ENCODE peak calls at places on chromosomes 11 and 22, in five cellular contexts. I is fibroblast of pulmonary artery, D is WERI-Rb-1, W is gastrocnemius medialis, O is AG09309. X is an unnamed sample.

GRCh38 chr22:46367707-46368191 is 32.2 kb downstream of the TRMU start:
- DNase-seq in I (peak), D (peak), W (peak), O (no peak), X (peak)

GRCh38 chr11:70435361-70435760 is 37.0 kb downstream of the CTTN start:
- DNase-seq in I (no peak), D (no peak), W (no peak), O (no peak), X (no peak)

GRCh38 chr11:125062931-125063428 is at the start of gene SLC37A2:
- DNase-seq in I (peak), D (peak), W (peak), O (no peak), X (no peak)

GRCh38 chr22:50174382-50175190 is 4.1 kb downstream of the PANX2 start:
- DNase-seq in I (no peak), D (no peak), W (no peak), O (no peak), X (no peak)

GRCh38 chr11:88414385-88414861 is 76.9 kb upstream of the CTSC start:
- DNase-seq in I (peak), D (no peak), W (no peak), O (peak), X (no peak)

GRCh38 chr22:22069450-22070370 is 87.1 kb upstream of the TOP3B start:
- DNase-seq in I (no peak), D (no peak), W (no peak), O (no peak), X (no peak)

GRCh38 chr11:134224710-134225662 is 515 bp downstream of the VPS26B start:
- DNase-seq in I (peak), D (peak), W (peak), O (no peak), X (peak)

GRCh38 chr11:93736129-93736528 is 5.2 kb downstream of the TAF1D start:
- DNase-seq in I (peak), D (no peak), W (no peak), O (no peak), X (no peak)

GRCh38 chr22:19503869-19504268 is 20.3 kb downstream of the CLDN5 start:
- DNase-seq in I (no peak), D (no peak), W (no peak), O (no peak), X (no peak)

GRCh38 chr11:113880966-113881365 is 5.6 kb upstream of the USP28 start:
- DNase-seq in I (no peak), D (no peak), W (no peak), O (no peak), X (no peak)

GRCh38 chr11:130077671-130078468 is 8.2 kb downstream of the APLP2 start:
- DNase-seq in I (no peak), D (no peak), W (no peak), O (no peak), X (no peak)

GRCh38 chr11:9210922-9211320 is 54.2 kb downstream of the DENND5A start:
- DNase-seq in I (no peak), D (no peak), W (no peak), O (no peak), X (no peak)

GRCh38 chr11:117925198-117925925 is 3.8 kb downstream of the TMPRSS13 start:
- DNase-seq in I (no peak), D (no peak), W (no peak), O (no peak), X (no peak)

GRCh38 chr11:122138759-122139594 is 23.0 kb upstream of the BLID start:
- DNase-seq in I (peak), D (no peak), W (no peak), O (no peak), X (no peak)

GRCh38 chr22:40491990-40492631 is 121.7 kb downstream of the SGSM3 start:
- DNase-seq in I (peak), D (no peak), W (peak), O (no peak), X (no peak)

GRCh38 chr22:40417041-40417440 is 46.6 kb downstream of the SGSM3 start:
- DNase-seq in I (no peak), D (no peak), W (no peak), O (no peak), X (no peak)

GRCh38 chr11:71118671-71119250 is 133.6 kb downstream of the SHANK2 start:
- DNase-seq in I (no peak), D (no peak), W (no peak), O (no peak), X (no peak)

GRCh38 chr11:87339416-87339815 is 301.7 kb downstream of the TMEM135 start:
- DNase-seq in I (no peak), D (no peak), W (no peak), O (no peak), X (no peak)

GRCh38 chr11:2088746-2089535 is 50.2 kb downstream of the IGF2 start:
- DNase-seq in I (no peak), D (no peak), W (no peak), O (no peak), X (peak)

GRCh38 chr11:34792143-34792542 is 124.0 kb downstream of the APIP start:
- DNase-seq in I (no peak), D (no peak), W (no peak), O (no peak), X (no peak)

GRCh38 chr22:46491936-46492335 is 45.5 kb downstream of the CELSR1 start:
- DNase-seq in I (no peak), D (no peak), W (no peak), O (no peak), X (no peak)

GRCh38 chr11:96257972-96258951 is 84.7 kb downstream of the MAML2 start:
- DNase-seq in I (no peak), D (no peak), W (no peak), O (no peak), X (no peak)

GRCh38 chr11:17828311-17828751 is 93.8 kb downstream of the KCNC1 start:
- DNase-seq in I (peak), D (no peak), W (no peak), O (no peak), X (no peak)

GRCh38 chr22:36344106-36344827 is 43.5 kb downstream of the MYH9 start:
- DNase-seq in I (no peak), D (no peak), W (no peak), O (no peak), X (no peak)

GRCh38 chr11:57781529-57781943 is 19.9 kb downstream of the CTNND1 start:
- DNase-seq in I (peak), D (no peak), W (no peak), O (no peak), X (peak)

GRCh38 chr22:17974703-17975372 is 49.5 kb downstream of the MICAL3 start:
- DNase-seq in I (no peak), D (no peak), W (no peak), O (no peak), X (no peak)

GRCh38 chr11:113876798-113877672 is 1.7 kb upstream of the USP28 start:
- DNase-seq in I (no peak), D (no peak), W (no peak), O (no peak), X (no peak)

GRCh38 chr11:76419896-76420295 is 24.9 kb upstream of the EMSY start:
- DNase-seq in I (no peak), D (peak), W (no peak), O (no peak), X (no peak)
- TF ChIP-seq CTCF in I (peak), D (peak), W (no peak), O (peak), X (no peak)

GRCh38 chr22:25752615-25753214 is 10.7 kb downstream of the MYO18B start:
- DNase-seq in I (no peak), D (no peak), W (no peak), O (no peak), X (no peak)

GRCh38 chr22:25748704-25749103 is 6.7 kb downstream of the MYO18B start:
- DNase-seq in I (no peak), D (no peak), W (no peak), O (no peak), X (no peak)

GRCh38 chr22:25749420-25750169 is 7.6 kb downstream of the MYO18B start:
- DNase-seq in I (no peak), D (no peak), W (peak), O (no peak), X (no peak)

GRCh38 chr22:25751174-25751581 is 9.2 kb downstream of the MYO18B start:
- DNase-seq in I (no peak), D (no peak), W (no peak), O (no peak), X (no peak)

GRCh38 chr22:25750569-25751173 is 8.7 kb downstream of the MYO18B start:
- DNase-seq in I (no peak), D (peak), W (peak), O (no peak), X (no peak)
- TF ChIP-seq CTCF in I (no peak), D (no peak), W (no peak), O (no peak), X (no peak)

GRCh38 chr11:68212421-68213134 is 518 bp downstream of the KMT5B start:
- DNase-seq in I (peak), D (peak), W (peak), O (peak), X (peak)
- TF ChIP-seq CTCF in I (no peak), D (peak), W (peak), O (peak), X (no peak)

DNA sequence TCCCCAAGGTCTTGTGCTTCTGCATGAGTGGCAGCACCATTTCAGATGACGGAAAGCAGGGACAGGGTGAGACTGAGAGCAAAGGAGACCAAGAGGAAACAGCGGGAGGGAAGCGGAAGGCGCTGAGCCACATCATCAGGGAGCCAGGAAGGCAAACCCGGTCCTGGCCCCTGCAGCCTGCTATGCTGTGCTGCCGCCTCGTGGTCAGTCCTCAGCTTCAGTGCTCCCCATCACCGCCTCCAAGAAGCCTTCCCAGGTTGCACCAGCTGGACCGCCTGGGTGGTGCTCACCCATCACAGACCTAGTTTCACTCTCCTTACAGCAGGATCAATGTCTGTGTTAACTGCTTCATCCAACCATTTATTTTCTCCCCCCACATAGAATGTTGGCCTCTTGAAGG is 73.0 kb upstream of the PHF21B start:
- DNase-seq in I (no peak), D (no peak), W (no peak), O (no peak), X (no peak)
- TF ChIP-seq CTCF in I (peak), D (peak), W (no peak), O (peak), X (no peak)

DNA sequence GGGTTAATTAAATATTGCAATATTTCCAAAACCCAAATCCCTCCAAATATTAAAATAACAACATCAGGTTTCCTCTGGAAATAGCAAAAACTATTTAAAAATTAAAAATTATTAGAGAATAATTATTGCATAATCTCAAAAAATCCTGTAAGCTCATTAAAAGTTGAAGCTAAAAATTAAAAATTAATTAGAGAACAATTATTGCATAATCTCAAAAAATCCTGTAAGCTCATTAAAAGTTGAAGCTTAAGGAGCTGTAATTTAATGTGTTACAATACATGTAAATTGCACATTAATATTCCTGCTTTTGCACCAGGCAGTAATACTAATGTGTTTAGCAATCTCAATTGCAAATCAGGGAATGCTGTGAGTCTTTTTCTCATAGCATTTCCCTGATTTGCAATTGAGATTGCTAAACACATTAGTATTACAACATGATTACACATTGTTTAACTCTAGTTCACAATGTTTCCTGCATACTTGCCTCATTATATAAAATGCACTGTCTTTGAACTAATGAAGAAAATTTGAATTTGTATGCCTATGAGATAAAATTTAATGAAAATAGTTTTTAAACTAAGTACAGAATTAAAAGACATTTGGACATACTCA is 247.7 kb downstream of the GUCY1A2 start:
- DNase-seq in I (peak), D (no peak), W (no peak), O (no peak), X (no peak)
- TF ChIP-seq CTCF in I (no peak), D (no peak), W (no peak), O (no peak), X (no peak)

GRCh38 chr22:38215156-38216038 is 13.6 kb downstream of the MAFF start:
- DNase-seq in I (no peak), D (no peak), W (no peak), O (no peak), X (no peak)
- TF ChIP-seq CTCF in I (no peak), D (no peak), W (no peak), O (no peak), X (no peak)

GRCh38 chr11:72224587-72225410 is at the start of gene INPPL1:
- DNase-seq in I (peak), D (no peak), W (peak), O (no peak), X (no peak)

GRCh38 chr11:72223615-72224586 is 666 bp upstream of the INPPL1 start:
- DNase-seq in I (peak), D (peak), W (peak), O (no peak), X (no peak)

GRCh38 chr11:72222106-72222891 is 2.3 kb upstream of the INPPL1 start:
- DNase-seq in I (no peak), D (no peak), W (peak), O (no peak), X (peak)

GRCh38 chr11:72221386-72221785 is 3.2 kb upstream of the INPPL1 start:
- DNase-seq in I (no peak), D (no peak), W (peak), O (no peak), X (no peak)

DNA sequence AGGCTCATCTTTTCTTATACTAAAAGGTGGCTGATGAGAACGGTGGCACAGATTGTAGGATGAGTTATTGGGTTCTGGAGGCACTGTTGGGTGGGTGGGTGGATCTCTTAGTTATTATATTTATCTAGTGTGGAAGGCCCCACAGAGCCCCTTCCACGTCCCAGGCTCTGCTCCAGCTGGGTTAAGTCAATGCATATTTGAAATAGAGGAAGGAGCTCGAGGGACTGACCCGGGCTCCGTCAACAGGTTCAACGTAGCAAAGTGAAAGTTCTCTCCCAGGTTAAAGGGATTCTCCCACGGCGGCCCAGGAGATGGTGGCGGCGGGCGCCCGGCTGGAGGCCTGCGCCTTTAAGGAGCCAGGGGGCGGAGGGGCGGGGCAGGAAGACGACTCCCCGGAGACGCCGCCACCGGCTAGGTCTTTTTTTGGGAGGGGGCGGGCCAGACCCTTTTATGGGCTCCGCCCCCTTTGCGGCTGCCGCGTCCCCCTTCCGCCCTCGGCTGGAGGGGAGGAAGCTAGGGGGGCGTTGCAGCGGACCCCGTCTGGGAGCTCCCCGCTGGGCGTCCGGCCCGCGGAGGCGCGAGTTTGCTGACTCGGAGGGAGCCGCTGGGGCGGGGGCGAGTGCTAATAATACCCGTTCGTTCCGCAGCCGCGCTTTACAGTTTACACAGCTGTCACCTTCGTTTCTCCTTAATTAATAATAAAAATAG is 1.5 kb upstream of the INPPL1 start:
- DNase-seq in I (peak), D (peak), W (peak), O (peak), X (peak)
- TF ChIP-seq CTCF in I (peak), D (no peak), W (peak), O (peak), X (no peak)

DNA sequence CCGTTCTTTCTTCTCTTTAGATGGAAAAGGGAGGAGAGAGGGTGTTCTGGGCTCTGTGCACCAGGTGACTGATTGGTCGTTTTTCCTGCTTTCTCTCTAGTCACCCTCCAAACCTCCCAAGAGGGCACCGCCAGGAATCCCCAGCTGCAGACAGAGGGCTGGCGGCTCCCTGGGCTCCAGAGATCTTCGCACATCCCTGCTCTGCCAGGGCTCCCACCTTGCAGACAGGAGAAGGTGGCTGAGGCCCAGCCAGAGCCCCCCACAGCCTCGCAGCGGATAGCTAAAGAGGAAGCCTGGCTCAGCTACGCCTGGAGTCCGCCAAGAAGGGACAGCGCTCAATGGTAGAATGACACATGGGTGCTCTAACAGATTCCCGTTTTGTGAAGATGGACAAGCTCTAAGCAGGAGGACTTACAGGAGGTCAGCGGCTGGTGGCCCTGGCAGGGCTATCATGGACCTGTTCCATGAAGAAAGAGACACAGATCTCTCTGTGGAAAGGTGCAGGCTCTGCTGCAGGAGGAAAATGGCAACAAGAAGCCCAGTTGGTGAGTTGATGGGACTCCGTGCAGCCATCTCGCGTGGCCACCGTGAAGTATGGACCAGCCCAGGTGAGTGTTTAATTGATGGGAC is 976.9 kb downstream of the BRD1 start:
- DNase-seq in I (no peak), D (no peak), W (no peak), O (no peak), X (no peak)
- TF ChIP-seq CTCF in I (no peak), D (no peak), W (no peak), O (no peak), X (no peak)